ENCODE peak calls at places on chromosomes 6 and 20, in four cellular contexts. One of them, this sample, is unnamed. For H3K4me1, the result is how much of the 10 kb centered on the place peaks cover.

GRCh38 chr6:56984374-56984773 is 29.5 kb downstream of the BEND6 start:
- DNase-seq in uterus: no peak
- DNase-seq in IMR-90: peak
- DNase-seq in spleen: no peak
- DNase-seq in this sample: no peak

GRCh38 chr6:24322924-24323323 is 34.9 kb downstream of the DCDC2 start:
- DNase-seq in spleen: no peak
- DNase-seq in IMR-90: no peak
- DNase-seq in uterus: no peak
- DNase-seq in this sample: no peak

GRCh38 chr6:72350256-72350875 is 271.5 kb upstream of the KCNQ5 start:
- DNase-seq in spleen: no peak
- DNase-seq in uterus: no peak
- DNase-seq in IMR-90: no peak
- DNase-seq in this sample: no peak

GRCh38 chr6:164665328-164665727 is 644.1 kb downstream of the C6orf118 start:
- DNase-seq in IMR-90: no peak
- DNase-seq in spleen: no peak
- DNase-seq in uterus: no peak
- DNase-seq in this sample: no peak

GRCh38 chr6:27867941-27868705 is 44.1 kb downstream of the OR2B2 start:
- DNase-seq in spleen: no peak
- DNase-seq in uterus: no peak
- DNase-seq in IMR-90: peak
- DNase-seq in this sample: no peak

GRCh38 chr6:136031982-136032381 is 180.5 kb downstream of the PDE7B start:
- DNase-seq in uterus: no peak
- DNase-seq in spleen: no peak
- DNase-seq in IMR-90: peak
- DNase-seq in this sample: no peak

GRCh38 chr6:132483779-132484679 is 28.9 kb downstream of the STX7 start:
- DNase-seq in spleen: no peak
- DNase-seq in uterus: no peak
- DNase-seq in IMR-90: peak
- DNase-seq in this sample: no peak

GRCh38 chr6:143698759-143699750 is 21.3 kb downstream of the PHACTR2 start:
- DNase-seq in spleen: no peak
- DNase-seq in IMR-90: no peak
- DNase-seq in uterus: no peak
- DNase-seq in this sample: no peak

DNA sequence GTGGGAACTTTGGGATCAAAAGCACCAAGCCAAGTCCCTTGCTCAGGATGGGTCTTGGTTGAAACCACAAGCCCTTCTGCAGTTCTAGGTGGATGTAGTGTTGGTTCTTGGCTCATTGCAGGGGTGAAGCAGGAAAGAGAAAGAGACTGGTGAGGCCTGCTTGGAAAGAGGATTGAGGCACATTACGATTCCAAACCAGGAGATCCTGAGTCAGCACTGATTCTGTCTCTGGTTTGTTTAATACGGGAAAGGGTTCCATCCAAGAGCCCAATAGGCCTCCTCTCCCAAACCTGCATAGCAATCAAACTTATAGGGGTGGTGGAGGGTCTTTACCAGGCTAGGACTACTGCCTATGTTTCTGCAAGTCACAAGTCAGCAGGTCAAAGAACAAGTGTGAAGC is 24.3 kb downstream of the NSFL1C start:
- DNase-seq in uterus: no peak
- DNase-seq in spleen: no peak
- DNase-seq in IMR-90: no peak
- DNase-seq in this sample: no peak
- TF ChIP-seq POLR2A in uterus: no peak
- TF ChIP-seq POLR2A in spleen: no peak
- TF ChIP-seq POLR2A in IMR-90: no peak
- TF ChIP-seq POLR2A in this sample: no peak

GRCh38 chr6:166338854-166339253 is 3.5 kb downstream of the SFT2D1 start:
- DNase-seq in spleen: no peak
- DNase-seq in IMR-90: no peak
- DNase-seq in uterus: no peak
- DNase-seq in this sample: no peak
- H3K4me1 ChIP-seq in spleen: half or more
- H3K4me1 ChIP-seq in IMR-90: under half
- H3K4me1 ChIP-seq in uterus: under half
- H3K4me1 ChIP-seq in this sample: under half

GRCh38 chr20:22626501-22626900 is 42.1 kb upstream of the FOXA2 start:
- DNase-seq in spleen: no peak
- DNase-seq in uterus: no peak
- DNase-seq in IMR-90: no peak
- DNase-seq in this sample: no peak

GRCh38 chr20:22620342-22620741 is 36.0 kb upstream of the FOXA2 start:
- DNase-seq in uterus: no peak
- DNase-seq in IMR-90: no peak
- DNase-seq in spleen: no peak
- DNase-seq in this sample: no peak

GRCh38 chr20:22619806-22620205 is 35.4 kb upstream of the FOXA2 start:
- DNase-seq in IMR-90: no peak
- DNase-seq in uterus: no peak
- DNase-seq in spleen: no peak
- DNase-seq in this sample: no peak

GRCh38 chr20:22619272-22619671 is 34.9 kb upstream of the FOXA2 start:
- DNase-seq in spleen: no peak
- DNase-seq in IMR-90: no peak
- DNase-seq in uterus: no peak
- DNase-seq in this sample: no peak

GRCh38 chr20:22623211-22623610 is 38.8 kb upstream of the FOXA2 start:
- DNase-seq in uterus: no peak
- DNase-seq in spleen: no peak
- DNase-seq in IMR-90: peak
- DNase-seq in this sample: no peak
- TF ChIP-seq CTCF in uterus: no peak
- TF ChIP-seq CTCF in spleen: no peak
- TF ChIP-seq CTCF in IMR-90: no peak
- TF ChIP-seq CTCF in this sample: no peak

GRCh38 chr6:166556871-166557322 is 29.6 kb downstream of the RAMACL start:
- DNase-seq in spleen: peak
- DNase-seq in IMR-90: peak
- DNase-seq in uterus: peak
- DNase-seq in this sample: peak
- TF ChIP-seq POLR2A in spleen: no peak
- TF ChIP-seq POLR2A in IMR-90: no peak
- TF ChIP-seq POLR2A in uterus: peak
- TF ChIP-seq POLR2A in this sample: peak

GRCh38 chr20:64080013-64080812 is at the start of gene OPRL1:
- DNase-seq in IMR-90: no peak
- DNase-seq in spleen: peak
- DNase-seq in uterus: no peak
- DNase-seq in this sample: no peak
- H3K4me1 ChIP-seq in IMR-90: under half
- H3K4me1 ChIP-seq in spleen: half or more
- H3K4me1 ChIP-seq in uterus: under half
- H3K4me1 ChIP-seq in this sample: under half

DNA sequence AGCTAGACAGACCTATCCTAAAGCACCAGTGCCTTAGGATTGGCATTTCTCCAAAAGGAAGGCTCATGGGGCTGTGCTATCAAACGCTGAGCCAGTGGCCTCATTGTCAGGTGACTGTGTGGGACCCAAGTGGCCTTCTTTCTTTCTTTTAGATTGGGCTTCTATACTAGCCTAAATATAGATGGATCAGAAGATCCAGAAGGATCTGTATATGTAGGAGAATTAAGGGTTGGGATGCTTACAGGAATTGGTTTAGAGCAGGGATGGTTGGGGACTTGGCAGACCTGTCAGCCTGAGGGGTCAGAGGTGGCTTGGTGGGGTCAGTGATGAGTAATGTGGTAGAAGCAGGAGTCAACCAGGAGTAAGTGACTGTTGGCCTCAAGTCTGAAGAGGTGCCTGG is 14.8 kb downstream of the ABT1 start:
- DNase-seq in IMR-90: no peak
- DNase-seq in uterus: no peak
- DNase-seq in spleen: no peak
- DNase-seq in this sample: no peak
- TF ChIP-seq CTCF in IMR-90: no peak
- TF ChIP-seq CTCF in uterus: no peak
- TF ChIP-seq CTCF in spleen: no peak
- TF ChIP-seq CTCF in this sample: no peak

DNA sequence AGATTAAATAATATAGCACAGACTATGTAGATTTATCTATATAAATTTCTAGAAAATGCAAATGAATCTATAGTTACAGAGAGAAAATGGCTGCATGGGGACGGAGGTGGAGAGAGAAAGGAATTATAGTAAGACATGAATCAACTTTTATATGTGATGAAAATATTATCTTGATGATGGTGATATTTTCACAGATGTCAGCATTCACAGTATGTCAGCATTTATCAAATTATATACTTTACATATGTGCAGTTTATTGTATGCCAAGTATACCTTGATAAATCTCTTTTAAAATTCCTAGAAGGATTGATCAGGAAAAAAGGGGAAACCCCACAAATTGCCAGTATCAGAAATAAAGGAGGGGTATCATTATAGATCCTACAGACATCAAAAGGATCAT is 44.6 kb downstream of the NPEPL1 start:
- DNase-seq in spleen: no peak
- DNase-seq in uterus: no peak
- DNase-seq in IMR-90: no peak
- DNase-seq in this sample: no peak
- TF ChIP-seq POLR2A in spleen: no peak
- TF ChIP-seq POLR2A in uterus: no peak
- TF ChIP-seq POLR2A in IMR-90: no peak
- TF ChIP-seq POLR2A in this sample: no peak

This sample was measured in heart left ventricle.